ENCODE peak calls at places on chromosomes 16 and 17, in eight cellular contexts. K is WERI-Rb-1; W is tibial artery; E is A549; J is lung; F is naive thymus-derived CD4-positive, alpha-beta T cell; C is GM23248; X is tibial nerve. P is an unnamed sample.

GRCh38 chr16:168424-168823 is 2.6 kb downstream of the HBM start:
- DNase-seq in K (peak; percentile 48), W (no peak), E (no peak), J (no peak), F (no peak), C (no peak), X (no peak), P (no peak)

GRCh38 chr16:66389256-66390175 is 23.0 kb downstream of the CDH5 start:
- DNase-seq in K (no peak), W (peak; percentile 6), E (no peak), J (no peak), F (no peak), C (no peak), X (no peak), P (no peak)

GRCh38 chr17:19248923-19249574 is 11.9 kb downstream of the EPN2 start:
- DNase-seq in K (no peak), W (peak; percentile 60), E (no peak), J (no peak), F (no peak), C (peak; percentile 96), X (no peak), P (no peak)

GRCh38 chr16:23145608-23146007 is 3.6 kb downstream of the USP31 start:
- DNase-seq in K (no peak), W (no peak), E (no peak), J (no peak), F (no peak), C (peak; percentile 76), X (no peak), P (peak; percentile 66)

GRCh38 chr17:73069164-73069774 is 23.2 kb downstream of the SLC39A11 start:
- DNase-seq in K (no peak), W (no peak), E (no peak), J (no peak), F (no peak), C (no peak), X (no peak), P (no peak)

GRCh38 chr17:82775033-82775823 is 23.4 kb downstream of the TBCD start:
- DNase-seq in K (peak; percentile 88), W (no peak), E (peak; percentile 95), J (peak; percentile 64), F (peak; percentile 28), C (peak; percentile 66), X (peak; percentile 50), P (peak; percentile 81)

GRCh38 chr17:47882695-47883588 is 13.1 kb upstream of the SP2 start:
- DNase-seq in K (no peak), W (no peak), E (no peak), J (no peak), F (no peak), C (no peak), X (no peak), P (no peak)

GRCh38 chr17:40460585-40460975 is 17.3 kb downstream of the IGFBP4 start:
- DNase-seq in K (no peak), W (no peak), E (no peak), J (no peak), F (no peak), C (no peak), X (no peak), P (no peak)

GRCh38 chr16:28280881-28281836 is 11.2 kb upstream of the SBK1 start:
- DNase-seq in K (no peak), W (no peak), E (no peak), J (no peak), F (no peak), C (no peak), X (no peak), P (no peak)

GRCh38 chr16:27400751-27401620 is 988 bp upstream of the IL21R start:
- DNase-seq in K (no peak), W (no peak), E (no peak), J (no peak), F (no peak), C (peak; percentile 75), X (no peak), P (no peak)

GRCh38 chr16:30053376-30054015 is 12.1 kb upstream of the ALDOA start:
- DNase-seq in K (no peak), W (no peak), E (no peak), J (no peak), F (no peak), C (peak; percentile 77), X (no peak), P (peak; percentile 70)

GRCh38 chr17:43983515-43984411 is 20.7 kb upstream of the NAGS start:
- DNase-seq in K (peak; percentile 36), W (no peak), E (no peak), J (no peak), F (no peak), C (peak; percentile 42), X (no peak), P (no peak)

DNA sequence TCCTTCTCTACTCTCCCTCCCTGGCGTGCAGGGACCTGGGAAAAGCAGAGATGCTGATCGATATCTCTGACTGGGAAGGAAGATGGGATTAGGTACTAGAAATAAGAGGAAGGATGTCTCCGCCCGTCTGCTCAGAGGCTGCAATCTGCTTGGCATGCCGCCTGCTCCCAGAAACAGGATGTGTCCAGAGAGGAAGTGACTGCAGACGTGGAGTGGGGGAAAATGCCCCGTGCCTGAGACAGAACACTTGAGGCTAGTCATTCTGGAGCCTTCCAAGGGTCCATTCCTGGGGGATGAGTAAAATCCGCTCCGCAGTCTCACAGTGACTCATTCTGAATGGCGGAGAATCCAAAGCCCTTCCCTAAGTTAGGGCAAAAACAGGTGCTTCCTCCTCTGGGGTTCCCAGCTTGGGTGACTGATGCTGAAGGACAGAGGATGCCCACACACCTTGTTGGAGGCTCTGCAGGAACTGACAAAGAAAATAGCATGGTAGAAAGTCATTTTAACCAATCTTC is 45.0 kb upstream of the SMURF2 start:
- DNase-seq in K (peak; percentile 42), W (peak; percentile 95), E (peak; percentile 98), J (peak; percentile 86), F (no peak), C (peak; percentile 99), X (peak; percentile 81), P (peak; percentile 98)
- H3K27ac ChIP-seq in K (no peak overlapping the region), W (peak overlapping the region; percentile 41), E (peak overlapping the region; percentile 79), J (peak overlapping the region; percentile 41), F (no peak overlapping the region), C (peak overlapping the region; percentile 87), X (peak overlapping the region; percentile 67), P (peak overlapping the region; percentile 89)

GRCh38 chr17:77665833-77666232 is 292.7 kb upstream of the TNRC6C start:
- DNase-seq in K (no peak), W (no peak), E (no peak), J (no peak), F (no peak), C (peak; percentile 40), X (no peak), P (no peak)

GRCh38 chr17:77668518-77668917 is 290.0 kb upstream of the TNRC6C start:
- DNase-seq in K (no peak), W (no peak), E (no peak), J (no peak), F (no peak), C (no peak), X (no peak), P (no peak)

GRCh38 chr17:77667478-77667877 is 291.0 kb upstream of the TNRC6C start:
- DNase-seq in K (no peak), W (no peak), E (no peak), J (no peak), F (no peak), C (no peak), X (no peak), P (no peak)

GRCh38 chr17:77666480-77666879 is 292.0 kb upstream of the TNRC6C start:
- DNase-seq in K (no peak), W (no peak), E (no peak), J (no peak), F (no peak), C (no peak), X (no peak), P (no peak)

GRCh38 chr17:77666881-77667395 is 291.6 kb upstream of the TNRC6C start:
- DNase-seq in K (no peak), W (no peak), E (no peak), J (no peak), F (peak; percentile 87), C (no peak), X (no peak), P (no peak)
- H3K27ac ChIP-seq in K (no peak overlapping the region), W (no peak overlapping the region), E (no peak overlapping the region), J (no peak overlapping the region), F (peak overlapping the region; percentile 75), C (no peak overlapping the region), X (no peak overlapping the region), P (no peak overlapping the region)

DNA sequence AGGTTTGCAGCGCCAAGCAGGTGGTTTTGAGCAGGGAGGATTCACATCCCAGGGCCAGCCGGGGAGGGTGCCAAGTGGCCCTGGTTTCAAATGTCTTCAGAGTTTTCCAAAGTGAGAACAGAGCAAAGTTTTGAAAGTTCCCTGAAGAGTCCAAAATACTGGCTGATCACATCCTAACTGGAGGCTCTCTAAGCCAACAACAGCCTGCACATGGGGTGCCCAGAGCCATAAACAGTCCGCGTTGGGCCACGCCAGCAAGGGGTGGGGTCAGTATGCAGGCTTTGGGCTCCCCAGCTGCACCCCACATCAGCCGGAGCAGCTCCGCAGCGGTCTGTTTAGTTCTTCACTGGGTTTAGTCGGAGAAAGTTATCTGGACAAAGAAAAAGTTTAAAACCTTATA is 150.9 kb downstream of the C16orf95 start:
- DNase-seq in K (no peak), W (no peak), E (no peak), J (no peak), F (no peak), C (no peak), X (no peak), P (no peak)
- H3K27ac ChIP-seq in K (no peak overlapping the region), W (no peak overlapping the region), E (no peak overlapping the region), J (no peak overlapping the region), F (no peak overlapping the region), C (no peak overlapping the region), X (no peak overlapping the region), P (no peak overlapping the region)

GRCh38 chr17:78620099-78620498 is 42.9 kb upstream of the DNAH17 start:
- DNase-seq in K (no peak), W (no peak), E (no peak), J (no peak), F (no peak), C (no peak), X (no peak), P (no peak)

GRCh38 chr17:78624461-78625216 is 47.4 kb upstream of the DNAH17 start:
- DNase-seq in K (peak; percentile 89), W (no peak), E (no peak), J (no peak), F (no peak), C (no peak), X (no peak), P (no peak)

GRCh38 chr17:78622491-78623265 is 45.5 kb upstream of the DNAH17 start:
- DNase-seq in K (no peak), W (no peak), E (no peak), J (no peak), F (no peak), C (no peak), X (no peak), P (no peak)

GRCh38 chr17:78621720-78622490 is 44.7 kb upstream of the DNAH17 start:
- DNase-seq in K (no peak), W (no peak), E (no peak), J (no peak), F (no peak), C (no peak), X (no peak), P (no peak)

GRCh38 chr17:78623541-78623940 is 46.3 kb upstream of the DNAH17 start:
- DNase-seq in K (no peak), W (no peak), E (no peak), J (no peak), F (no peak), C (no peak), X (no peak), P (no peak)
- H3K27ac ChIP-seq in K (no peak overlapping the region), W (no peak overlapping the region), E (no peak overlapping the region), J (no peak overlapping the region), F (no peak overlapping the region), C (no peak overlapping the region), X (no peak overlapping the region), P (no peak overlapping the region)

GRCh38 chr17:75346906-75347305 is 57.7 kb upstream of the SLC25A19 start:
- DNase-seq in K (peak; percentile 46), W (no peak), E (no peak), J (no peak), F (no peak), C (peak; percentile 31), X (no peak), P (no peak)
- H3K27ac ChIP-seq in K (peak overlapping the region; percentile 26), W (no peak overlapping the region), E (no peak overlapping the region), J (no peak overlapping the region), F (peak overlapping the region; percentile 65), C (no peak overlapping the region), X (no peak overlapping the region), P (peak overlapping the region; percentile 10)

P was measured in RWPE1.